ENCODE peak calls at places on chromosomes 3 and 15, in four cellular contexts. One of them, this sample, is unnamed.

GRCh38 chr3:184693011-184693975 is 18.6 kb downstream of the MAGEF1 start:
- DNase-seq in SK-N-SH: peak; percentile 85
- DNase-seq in K562: no peak
- DNase-seq in HepG2: no peak
- DNase-seq in this sample: no peak

GRCh38 chr15:50304856-50305255 is 39.3 kb upstream of the HDC start:
- DNase-seq in SK-N-SH: no peak
- DNase-seq in K562: no peak
- DNase-seq in HepG2: no peak
- DNase-seq in this sample: no peak

GRCh38 chr3:104281713-104282112 is 1085.0 kb upstream of the ALCAM start:
- DNase-seq in SK-N-SH: no peak
- DNase-seq in K562: no peak
- DNase-seq in HepG2: no peak
- DNase-seq in this sample: no peak

GRCh38 chr15:63709365-63709764 is 112.2 kb downstream of the FBXL22 start:
- DNase-seq in SK-N-SH: no peak
- DNase-seq in K562: no peak
- DNase-seq in HepG2: peak; percentile 12
- DNase-seq in this sample: no peak

GRCh38 chr15:81157939-81158223 is 23.8 kb downstream of the CFAP161 start:
- DNase-seq in SK-N-SH: no peak
- DNase-seq in K562: no peak
- DNase-seq in HepG2: no peak
- DNase-seq in this sample: no peak

GRCh38 chr3:143483214-143483613 is 363.6 kb downstream of the CHST2 start:
- DNase-seq in SK-N-SH: no peak
- DNase-seq in K562: no peak
- DNase-seq in HepG2: no peak
- DNase-seq in this sample: no peak

GRCh38 chr15:81049835-81050234 is 49.1 kb downstream of the TLNRD1 start:
- DNase-seq in SK-N-SH: no peak
- DNase-seq in K562: no peak
- DNase-seq in HepG2: peak; percentile 5
- DNase-seq in this sample: no peak

GRCh38 chr3:126245811-126246727 is 65.7 kb upstream of the ALDH1L1 start:
- DNase-seq in SK-N-SH: peak; percentile 59
- DNase-seq in K562: peak; percentile 32
- DNase-seq in HepG2: peak; percentile 48
- DNase-seq in this sample: peak; percentile 60

GRCh38 chr15:41561777-41562145 is 2.7 kb downstream of the TYRO3 start:
- DNase-seq in SK-N-SH: no peak
- DNase-seq in K562: peak; percentile 40
- DNase-seq in HepG2: no peak
- DNase-seq in this sample: peak; percentile 67

GRCh38 chr3:125478321-125478720 is 41.7 kb downstream of the SNX4 start:
- DNase-seq in SK-N-SH: no peak
- DNase-seq in K562: no peak
- DNase-seq in HepG2: no peak
- DNase-seq in this sample: no peak

GRCh38 chr15:81027200-81027599 is 26.5 kb downstream of the TLNRD1 start:
- DNase-seq in SK-N-SH: no peak
- DNase-seq in K562: no peak
- DNase-seq in HepG2: no peak
- DNase-seq in this sample: no peak

GRCh38 chr3:89375451-89375850 is 268.0 kb downstream of the EPHA3 start:
- DNase-seq in SK-N-SH: no peak
- DNase-seq in K562: no peak
- DNase-seq in HepG2: no peak
- DNase-seq in this sample: no peak

GRCh38 chr15:77296773-77297337 is 123.0 kb downstream of the PEAK1 start:
- DNase-seq in SK-N-SH: no peak
- DNase-seq in K562: no peak
- DNase-seq in HepG2: no peak
- DNase-seq in this sample: no peak

GRCh38 chr15:84715442-84716035 is 400 bp downstream of the SEC11A start:
- DNase-seq in SK-N-SH: peak; percentile 27
- DNase-seq in K562: peak; percentile 24
- DNase-seq in HepG2: no peak
- DNase-seq in this sample: no peak

GRCh38 chr3:140050977-140051957 is 116.3 kb downstream of the CLSTN2 start:
- DNase-seq in SK-N-SH: peak; percentile 49
- DNase-seq in K562: peak; percentile 24
- DNase-seq in HepG2: peak; percentile 2
- DNase-seq in this sample: peak; percentile 30

GRCh38 chr15:59232476-59232875 is 25.8 kb downstream of the LDHAL6B start:
- DNase-seq in SK-N-SH: no peak
- DNase-seq in K562: no peak
- DNase-seq in HepG2: no peak
- DNase-seq in this sample: no peak

GRCh38 chr3:102158080-102158756 is 276.6 kb upstream of the ZPLD1 start:
- DNase-seq in SK-N-SH: no peak
- DNase-seq in K562: no peak
- DNase-seq in HepG2: no peak
- DNase-seq in this sample: no peak

GRCh38 chr15:72179950-72180581 is 17.5 kb downstream of the GRAMD2A start:
- DNase-seq in SK-N-SH: no peak
- DNase-seq in K562: no peak
- DNase-seq in HepG2: peak; percentile 36
- DNase-seq in this sample: no peak

GRCh38 chr3:31077021-31077601 is 182.7 kb upstream of the GADL1 start:
- DNase-seq in SK-N-SH: no peak
- DNase-seq in K562: peak; percentile 22
- DNase-seq in HepG2: peak; percentile 46
- DNase-seq in this sample: no peak

GRCh38 chr15:95085056-95085455 is 853.7 kb downstream of the MCTP2 start:
- DNase-seq in SK-N-SH: no peak
- DNase-seq in K562: no peak
- DNase-seq in HepG2: no peak
- DNase-seq in this sample: no peak

GRCh38 chr3:38707730-38708129 is 58.2 kb upstream of the SCN5A start:
- DNase-seq in SK-N-SH: no peak
- DNase-seq in K562: peak; percentile 40
- DNase-seq in HepG2: peak; percentile 5
- DNase-seq in this sample: peak; percentile 30

GRCh38 chr3:78516937-78517336 is 1250.9 kb downstream of the ROBO1 start:
- DNase-seq in SK-N-SH: no peak
- DNase-seq in K562: no peak
- DNase-seq in HepG2: no peak
- DNase-seq in this sample: no peak

GRCh38 chr3:78517932-78518331 is 1249.9 kb downstream of the ROBO1 start:
- DNase-seq in SK-N-SH: no peak
- DNase-seq in K562: no peak
- DNase-seq in HepG2: no peak
- DNase-seq in this sample: no peak

GRCh38 chr3:78516437-78516836 is 1251.4 kb downstream of the ROBO1 start:
- DNase-seq in SK-N-SH: no peak
- DNase-seq in K562: no peak
- DNase-seq in HepG2: no peak
- DNase-seq in this sample: no peak

GRCh38 chr3:78519281-78519680 is 1248.5 kb downstream of the ROBO1 start:
- DNase-seq in SK-N-SH: no peak
- DNase-seq in K562: no peak
- DNase-seq in HepG2: no peak
- DNase-seq in this sample: no peak
- TF ChIP-seq FOXJ3 in SK-N-SH: no peak
- TF ChIP-seq FOXJ3 in K562: no peak
- TF ChIP-seq FOXJ3 in HepG2: no peak
- TF ChIP-seq FOXJ3 in this sample: no peak

GRCh38 chr15:79459666-79460065 is 27.5 kb downstream of the MINAR1 start:
- DNase-seq in SK-N-SH: no peak
- DNase-seq in K562: no peak
- DNase-seq in HepG2: no peak
- DNase-seq in this sample: no peak
- TF ChIP-seq USF2 in SK-N-SH: no peak
- TF ChIP-seq USF2 in K562: no peak
- TF ChIP-seq USF2 in HepG2: no peak
- TF ChIP-seq USF2 in this sample: no peak

GRCh38 chr3:181712190-181712504 is 422 bp downstream of the SOX2 start:
- DNase-seq in SK-N-SH: peak; percentile 71
- DNase-seq in K562: no peak
- DNase-seq in HepG2: no peak
- DNase-seq in this sample: no peak

GRCh38 chr3:181712505-181713299 is 977 bp downstream of the SOX2 start:
- DNase-seq in SK-N-SH: peak; percentile 63
- DNase-seq in K562: no peak
- DNase-seq in HepG2: no peak
- DNase-seq in this sample: no peak

GRCh38 chr3:181710581-181711255 is 1.0 kb upstream of the SOX2 start:
- DNase-seq in SK-N-SH: no peak
- DNase-seq in K562: no peak
- DNase-seq in HepG2: no peak
- DNase-seq in this sample: peak; percentile 88

GRCh38 chr3:181713300-181713647 is 1.5 kb downstream of the SOX2 start:
- DNase-seq in SK-N-SH: no peak
- DNase-seq in K562: no peak
- DNase-seq in HepG2: no peak
- DNase-seq in this sample: no peak

DNA sequence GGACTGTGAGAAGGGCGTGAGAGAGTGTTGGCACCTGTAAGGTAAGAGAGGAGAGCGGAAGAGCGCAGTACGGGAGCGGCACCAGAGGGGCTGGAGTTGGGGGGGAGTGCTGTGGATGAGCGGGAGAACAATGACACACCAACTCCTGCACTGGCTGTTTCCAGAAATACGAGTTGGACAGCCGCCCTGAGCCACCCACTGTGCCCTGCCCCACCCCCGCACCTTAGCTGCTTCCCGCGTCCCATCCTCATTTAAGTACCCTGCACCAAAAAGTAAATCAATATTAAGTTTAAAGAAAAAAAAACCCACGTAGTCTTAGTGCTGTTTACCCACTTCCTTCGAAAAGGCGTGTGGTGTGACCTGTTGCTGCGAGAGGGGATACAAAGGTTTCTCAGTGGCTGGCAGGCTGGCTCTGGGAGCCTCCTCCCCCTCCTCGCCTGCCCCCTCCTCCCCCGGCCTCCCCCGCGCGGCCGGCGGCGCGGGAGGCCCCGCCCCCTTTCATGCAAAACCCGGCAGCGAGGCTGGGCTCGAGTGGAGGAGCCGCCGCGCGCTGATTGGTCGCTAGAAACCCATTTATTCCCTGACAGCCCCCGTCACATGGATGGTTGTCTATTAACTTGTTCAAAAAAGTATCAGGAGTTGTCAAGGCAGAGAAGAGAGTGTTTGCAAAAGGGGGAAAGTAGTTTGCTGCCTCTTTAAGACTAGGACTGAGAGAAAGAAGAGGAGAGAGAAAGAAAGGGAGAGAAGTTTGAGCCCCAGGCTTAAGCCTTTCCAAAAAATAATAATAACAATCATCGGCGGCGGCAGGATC is at the start of gene SOX2:
- DNase-seq in SK-N-SH: peak; percentile 98
- DNase-seq in K562: peak; percentile 52
- DNase-seq in HepG2: peak; percentile 67
- DNase-seq in this sample: peak; percentile 88
- TF ChIP-seq FOXJ3 in SK-N-SH: no peak
- TF ChIP-seq FOXJ3 in K562: no peak
- TF ChIP-seq FOXJ3 in HepG2: no peak
- TF ChIP-seq FOXJ3 in this sample: no peak

GRCh38 chr15:91864669-91865068 is 11.2 kb downstream of the SLCO3A1 start:
- DNase-seq in SK-N-SH: no peak
- DNase-seq in K562: no peak
- DNase-seq in HepG2: no peak
- DNase-seq in this sample: no peak
- TF ChIP-seq USF2 in SK-N-SH: no peak
- TF ChIP-seq USF2 in K562: no peak
- TF ChIP-seq USF2 in HepG2: no peak
- TF ChIP-seq USF2 in this sample: no peak

GRCh38 chr3:119933197-119933596 is 151.3 kb downstream of the NR1I2 start:
- DNase-seq in SK-N-SH: no peak
- DNase-seq in K562: no peak
- DNase-seq in HepG2: no peak
- DNase-seq in this sample: no peak
- TF ChIP-seq FOXJ3 in SK-N-SH: no peak
- TF ChIP-seq FOXJ3 in K562: no peak
- TF ChIP-seq FOXJ3 in HepG2: no peak
- TF ChIP-seq FOXJ3 in this sample: no peak

GRCh38 chr3:48222616-48223513 is at the start of gene CAMP:
- DNase-seq in SK-N-SH: peak; percentile 72
- DNase-seq in K562: no peak
- DNase-seq in HepG2: peak; percentile 70
- DNase-seq in this sample: no peak
- TF ChIP-seq USF2 in SK-N-SH: no peak
- TF ChIP-seq USF2 in K562: no peak
- TF ChIP-seq USF2 in HepG2: no peak
- TF ChIP-seq USF2 in this sample: no peak

GRCh38 chr15:28955160-28955502 is 69.4 kb downstream of the APBA2 start:
- DNase-seq in SK-N-SH: peak; percentile 52
- DNase-seq in K562: peak; percentile 66
- DNase-seq in HepG2: no peak
- DNase-seq in this sample: no peak

GRCh38 chr15:28953573-28954195 is 67.9 kb downstream of the APBA2 start:
- DNase-seq in SK-N-SH: no peak
- DNase-seq in K562: no peak
- DNase-seq in HepG2: no peak
- DNase-seq in this sample: no peak

GRCh38 chr15:28952666-28953491 is 67.1 kb downstream of the APBA2 start:
- DNase-seq in SK-N-SH: peak; percentile 65
- DNase-seq in K562: no peak
- DNase-seq in HepG2: no peak
- DNase-seq in this sample: no peak

GRCh38 chr15:28955686-28956421 is 70.1 kb downstream of the APBA2 start:
- DNase-seq in SK-N-SH: no peak
- DNase-seq in K562: peak; percentile 54
- DNase-seq in HepG2: no peak
- DNase-seq in this sample: no peak

DNA sequence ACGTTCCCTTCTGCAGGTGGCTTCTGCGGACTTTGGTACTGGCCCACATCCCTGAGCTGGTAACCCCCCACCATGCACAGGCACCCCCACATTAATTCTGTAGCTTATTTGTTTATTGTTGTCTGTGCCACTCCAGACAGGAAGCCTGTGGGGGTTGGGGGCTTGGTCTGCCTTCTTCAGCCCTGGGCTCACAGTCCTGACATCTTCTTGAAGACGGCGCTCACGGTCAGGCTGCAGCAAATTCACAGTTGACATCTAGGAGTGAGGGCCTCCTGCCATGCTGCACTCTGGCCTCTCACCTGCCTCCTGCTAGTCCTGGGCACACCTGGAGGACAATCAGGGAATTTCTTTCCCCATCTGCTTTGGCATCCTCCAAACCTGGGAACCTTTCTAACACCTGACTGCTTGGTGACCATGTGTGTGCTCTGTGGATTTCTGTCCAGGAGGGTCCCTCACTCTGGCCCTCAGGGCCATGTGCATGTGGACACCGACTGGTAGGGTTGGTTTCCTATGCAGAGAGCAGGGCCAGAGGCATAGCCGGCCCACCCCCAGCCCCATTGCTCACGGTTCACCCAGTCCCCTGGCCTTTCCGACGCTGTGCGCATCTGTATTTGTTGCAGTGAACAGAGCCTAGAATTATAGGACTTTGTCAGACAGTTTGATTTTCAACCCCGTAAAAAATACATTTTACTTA is 68.8 kb downstream of the APBA2 start:
- DNase-seq in SK-N-SH: no peak
- DNase-seq in K562: no peak
- DNase-seq in HepG2: no peak
- DNase-seq in this sample: no peak
- TF ChIP-seq FOXJ3 in SK-N-SH: no peak
- TF ChIP-seq FOXJ3 in K562: no peak
- TF ChIP-seq FOXJ3 in HepG2: no peak
- TF ChIP-seq FOXJ3 in this sample: no peak

This sample was measured in WTC11.